ENCODE peak calls at places on chromosomes 16 and 17, in nine cellular contexts. I is ascending aorta, L is heart right ventricle, Z is bronchial epithelial cell, H is lower lobe of right lung, O is brain microvascular endothelial cell, G is body of pancreas, J is pancreas, N is retinal pigment epithelial cell. Q is an unnamed sample.
A peak's percentile ranks its signal among the peaks of the same experiment; 100 is the strongest.

GRCh38 chr17:74147966-74148365 is 55.5 kb upstream of the RPL38 start:
- DNase-seq in H (no peak), N (no peak), J (no peak), G (no peak), Z (no peak), L (no peak), I (no peak), O (no peak), Q (no peak)

GRCh38 chr17:4258867-4259266 is 4.9 kb downstream of the ANKFY1 start:
- DNase-seq in L (no peak), O (no peak), Z (no peak), N (no peak), I (no peak), H (no peak), G (no peak), J (no peak), Q (no peak)

GRCh38 chr16:19926449-19927390 is 42.1 kb upstream of the GPRC5B start:
- DNase-seq in N (peak; percentile 42), L (no peak), O (peak; percentile 83), H (no peak), I (no peak), G (no peak), J (no peak), Z (peak; percentile 44), Q (peak; percentile 42)

GRCh38 chr17:46964315-46965265 is 14.5 kb downstream of the RPRML start:
- DNase-seq in J (no peak), Z (no peak), N (no peak), L (no peak), O (peak; percentile 14), I (no peak), G (no peak), H (no peak), Q (no peak)

GRCh38 chr16:71311553-71312158 is 22.5 kb upstream of the CMTR2 start:
- DNase-seq in H (no peak), O (no peak), N (no peak), Z (no peak), J (peak; percentile 29), G (peak; percentile 24), I (no peak), L (no peak), Q (no peak)

GRCh38 chr16:3514621-3515020 is 13.8 kb downstream of the CLUAP1 start:
- DNase-seq in L (no peak), G (no peak), Z (no peak), J (no peak), I (no peak), N (no peak), H (no peak), O (peak; percentile 74), Q (no peak)

GRCh38 chr16:62794724-62795123 is 758.5 kb upstream of the CDH8 start:
- DNase-seq in Z (no peak), L (no peak), G (no peak), J (no peak), O (no peak), I (no peak), N (no peak), H (no peak), Q (no peak)

GRCh38 chr17:42536048-42536371 is at the start of gene NAGLU:
- DNase-seq in J (peak; percentile 95), H (peak; percentile 98), G (peak; percentile 96), Z (peak; percentile 36), N (no peak), O (peak; percentile 81), I (peak; percentile 97), L (peak; percentile 96), Q (no peak)

GRCh38 chr17:44607836-44608690 is 48.2 kb upstream of the MEIOC start:
- DNase-seq in I (no peak), O (peak; percentile 32), J (no peak), G (no peak), N (no peak), H (no peak), L (peak; percentile 42), Z (no peak), Q (no peak)

GRCh38 chr16:10827691-10828341 is 9.2 kb upstream of the TVP23A start:
- DNase-seq in I (peak; percentile 91), L (peak; percentile 88), H (peak; percentile 73), G (peak; percentile 70), N (peak; percentile 60), O (peak; percentile 36), Z (peak; percentile 52), J (peak; percentile 67), Q (no peak)

GRCh38 chr17:42050360-42051012 is at the start of gene C17orf113:
- DNase-seq in G (peak; percentile 63), O (peak; percentile 3), H (peak; percentile 71), L (peak; percentile 50), J (peak; percentile 75), N (no peak), I (peak; percentile 69), Z (no peak), Q (no peak)

GRCh38 chr16:71919033-71919432 is 23.7 kb downstream of the IST1 start:
- DNase-seq in L (no peak), J (no peak), O (no peak), N (no peak), Z (no peak), I (no peak), H (no peak), G (no peak), Q (no peak)

GRCh38 chr17:57402691-57403090 is 146.4 kb downstream of the MSI2 start:
- DNase-seq in L (no peak), G (no peak), Z (no peak), N (no peak), H (no peak), O (no peak), I (no peak), J (no peak), Q (no peak)

GRCh38 chr17:57400648-57401047 is 144.3 kb downstream of the MSI2 start:
- DNase-seq in Z (peak; percentile 28), J (no peak), G (no peak), H (no peak), I (no peak), N (no peak), L (no peak), O (no peak), Q (no peak)

GRCh38 chr17:57403241-57403640 is 146.9 kb downstream of the MSI2 start:
- DNase-seq in L (no peak), H (no peak), I (no peak), Z (no peak), G (no peak), O (no peak), N (no peak), J (no peak), Q (no peak)

GRCh38 chr17:57399690-57400089 is 143.4 kb downstream of the MSI2 start:
- DNase-seq in I (no peak), H (no peak), N (no peak), O (no peak), G (no peak), Z (no peak), L (no peak), J (no peak), Q (no peak)

GRCh38 chr17:57401556-57402488 is 145.5 kb downstream of the MSI2 start:
- DNase-seq in O (no peak), J (no peak), I (no peak), N (no peak), Z (no peak), G (no peak), H (no peak), L (no peak), Q (no peak)
- TF ChIP-seq CTCF in O (peak; percentile 20), J (no peak), I (no peak), N (peak; percentile 23), Z (no peak), G (no peak), H (no peak), L (no peak), Q (peak; percentile 15)

GRCh38 chr17:81635431-81635830 is 1.5 kb downstream of the NPLOC4 start:
- DNase-seq in L (no peak), O (no peak), N (no peak), G (no peak), J (no peak), Z (peak; percentile 27), H (no peak), I (no peak), Q (no peak)
- H3K4me3 ChIP-seq in L (peak overlapping the region; percentile 85), O (peak overlapping the region; percentile 88), N (peak overlapping the region; percentile 94), G (no peak overlapping the region), J (no peak overlapping the region), Z (no peak overlapping the region), H (peak overlapping the region; percentile 74), I (peak overlapping the region; percentile 89), Q (peak overlapping the region; percentile 93)

DNA sequence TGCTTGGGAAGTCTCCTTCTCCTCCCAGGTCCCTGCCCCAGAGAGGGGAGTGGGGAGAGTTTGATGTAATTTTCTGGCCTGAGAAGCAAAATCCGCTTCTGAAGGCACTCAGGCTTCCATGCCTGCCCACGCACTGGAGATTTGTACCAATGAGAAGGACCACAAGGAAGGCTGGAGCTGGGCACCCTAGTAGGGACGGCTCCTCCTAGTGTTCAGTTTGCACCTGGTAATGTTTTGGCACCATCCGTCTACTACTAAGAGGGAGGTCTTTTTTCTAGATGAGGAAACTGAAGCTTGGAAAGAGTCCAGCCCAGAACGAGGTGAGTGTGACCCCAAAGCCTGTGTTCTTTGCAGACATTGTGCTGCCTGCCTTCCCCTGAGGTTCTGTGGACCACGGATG is 83.6 kb upstream of the NLRP1 start:
- DNase-seq in N (no peak), Z (no peak), O (no peak), I (peak; percentile 43), H (no peak), G (no peak), L (no peak), J (no peak), Q (no peak)
- TF ChIP-seq CTCF in N (peak; percentile 38), Z (no peak), O (no peak), I (no peak), H (peak; percentile 6), G (no peak), L (no peak), J (no peak), Q (peak; percentile 7)

GRCh38 chr17:81042606-81043005 is 7.7 kb downstream of the BAIAP2 start:
- DNase-seq in Z (no peak), J (no peak), O (no peak), H (no peak), G (no peak), L (no peak), I (no peak), N (no peak), Q (no peak)

GRCh38 chr17:81044764-81045589 is 10.0 kb downstream of the BAIAP2 start:
- DNase-seq in L (peak; percentile 91), O (peak; percentile 79), H (peak; percentile 89), I (peak; percentile 84), G (peak; percentile 58), N (no peak), Z (no peak), J (peak; percentile 56), Q (peak; percentile 77)

GRCh38 chr17:81044428-81044763 is 9.4 kb downstream of the BAIAP2 start:
- DNase-seq in H (no peak), L (no peak), Z (no peak), J (no peak), G (no peak), O (no peak), N (no peak), I (no peak), Q (no peak)

GRCh38 chr17:81043725-81044427 is 8.9 kb downstream of the BAIAP2 start:
- DNase-seq in L (no peak), G (no peak), H (peak; percentile 87), I (no peak), Z (peak; percentile 79), J (no peak), O (peak; percentile 25), N (peak; percentile 83), Q (peak; percentile 90)

DNA sequence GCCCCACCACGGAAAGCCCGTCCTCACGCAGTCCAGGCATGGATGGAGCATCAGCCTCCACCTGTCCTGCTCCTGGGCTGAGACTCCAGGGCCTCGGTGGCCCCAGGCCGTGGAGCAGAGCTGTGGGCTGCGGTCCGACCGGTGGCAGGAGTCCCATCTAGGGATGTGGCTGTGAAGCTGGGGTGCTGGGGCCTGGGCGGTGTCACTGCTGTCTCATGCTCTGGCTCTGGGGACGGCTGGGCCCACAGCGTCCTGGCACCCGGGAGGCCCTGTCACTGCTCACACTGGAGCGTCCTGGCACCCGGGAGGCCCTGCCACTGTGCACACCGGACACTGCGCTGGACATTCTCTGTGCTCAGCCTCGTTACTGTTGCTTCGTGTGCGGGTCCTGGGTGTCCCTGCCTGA is 8.4 kb downstream of the BAIAP2 start:
- DNase-seq in Z (no peak), J (no peak), O (no peak), I (no peak), L (no peak), N (no peak), G (no peak), H (no peak), Q (no peak)
- H3K4me3 ChIP-seq in Z (no peak overlapping the region), J (no peak overlapping the region), O (no peak overlapping the region), I (no peak overlapping the region), L (peak overlapping the region; percentile 32), N (no peak overlapping the region), G (no peak overlapping the region), H (peak overlapping the region; percentile 16), Q (no peak overlapping the region)

Q was measured in kidney epithelial cell.